ENCODE peak calls at places on chromosomes 4 and X, in eight cellular contexts. F is endothelial cell, S is lower leg skin, K is AG10803, H is AG04450, C is NB4, B is HepG2, O is MCF 10A. Z is an unnamed sample.

GRCh38 chrX:84467898-84468297 is 34.4 kb downstream of the HDX start:
- DNase-seq in F (no peak), S (no peak), K (no peak), H (no peak), C (no peak), B (no peak), O (no peak), Z (no peak)

GRCh38 chr4:87150498-87151261 is 69.7 kb downstream of the KLHL8 start:
- DNase-seq in F (peak; percentile 66), S (peak; percentile 71), K (peak; percentile 69), H (peak; percentile 32), C (peak; percentile 79), B (peak; percentile 70), O (peak; percentile 85), Z (peak; percentile 48)

GRCh38 chrX:39309018-39309620 is 507.9 kb downstream of the MID1IP1 start:
- DNase-seq in F (no peak), S (no peak), K (peak; percentile 3), H (no peak), C (peak; percentile 25), B (no peak), O (peak; percentile 25), Z (no peak)

GRCh38 chr4:151418385-151418784 is 9.4 kb downstream of the FHIP1A start:
- DNase-seq in F (no peak), S (no peak), K (peak; percentile 79), H (no peak), C (no peak), B (peak; percentile 75), O (peak; percentile 86), Z (peak; percentile 10)

GRCh38 chrX:75746891-75747639 is 38.0 kb downstream of the MAGEE2 start:
- DNase-seq in F (peak; percentile 37), S (no peak), K (peak; percentile 15), H (no peak), C (peak; percentile 25), B (peak; percentile 1), O (peak; percentile 9), Z (peak; percentile 24)

GRCh38 chr4:121182296-121182695 is 18.2 kb upstream of the TNIP3 start:
- DNase-seq in F (no peak), S (no peak), K (peak; percentile 55), H (no peak), C (peak; percentile 71), B (no peak), O (no peak), Z (no peak)

GRCh38 chrX:46710927-46711623 is 47.8 kb downstream of the SLC9A7 start:
- DNase-seq in F (no peak), S (no peak), K (no peak), H (no peak), C (no peak), B (no peak), O (no peak), Z (peak; percentile 7)

GRCh38 chr4:96347582-96347981 is 507.7 kb downstream of the PDHA2 start:
- DNase-seq in F (no peak), S (no peak), K (no peak), H (no peak), C (no peak), B (no peak), O (no peak), Z (no peak)

DNA sequence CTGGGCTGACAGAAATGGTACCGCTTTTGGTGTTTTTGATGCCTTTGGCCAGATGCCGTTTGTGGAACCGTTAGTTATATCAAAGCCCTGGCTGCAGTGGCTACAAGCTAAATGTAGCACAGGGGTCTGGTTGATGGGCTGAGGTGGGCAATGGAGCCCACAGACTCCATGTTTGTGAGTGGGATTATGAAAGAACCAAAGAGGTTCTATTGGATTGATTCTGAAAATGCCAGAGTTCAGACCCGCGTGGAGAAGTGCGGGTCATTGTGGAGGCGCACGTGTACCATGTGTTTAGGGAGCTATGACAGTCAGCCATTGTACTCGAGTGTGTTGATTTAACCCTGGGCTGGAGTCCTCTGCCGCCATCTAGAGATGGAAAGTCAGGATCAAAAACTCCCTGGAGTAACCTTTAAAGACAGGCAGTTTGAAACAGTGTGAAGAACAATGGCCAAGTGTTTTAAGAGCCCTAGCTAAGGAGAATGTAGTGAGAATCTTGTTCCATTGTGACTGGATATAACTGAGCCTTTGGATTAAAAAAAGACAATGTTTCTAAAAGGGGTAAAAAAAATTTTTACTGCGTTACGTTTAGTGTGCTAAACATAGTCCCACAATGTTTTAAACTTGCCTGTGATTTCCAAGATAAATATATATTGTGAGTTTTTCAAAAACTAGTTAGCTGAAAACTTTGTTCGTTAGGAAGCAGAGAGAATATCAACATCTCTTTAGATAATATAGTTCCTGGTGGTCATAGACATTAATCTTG is 12.7 kb downstream of the ART3 start:
- DNase-seq in F (peak; percentile 64), S (peak; percentile 24), K (peak; percentile 40), H (peak; percentile 7), C (peak; percentile 81), B (peak; percentile 86), O (peak; percentile 83), Z (peak; percentile 54)
- TF ChIP-seq CTCF in F (no peak), S (no peak), K (peak; percentile 69), H (peak; percentile 77), C (peak; percentile 72), B (peak; percentile 81), O (peak; percentile 35), Z (no peak)

DNA sequence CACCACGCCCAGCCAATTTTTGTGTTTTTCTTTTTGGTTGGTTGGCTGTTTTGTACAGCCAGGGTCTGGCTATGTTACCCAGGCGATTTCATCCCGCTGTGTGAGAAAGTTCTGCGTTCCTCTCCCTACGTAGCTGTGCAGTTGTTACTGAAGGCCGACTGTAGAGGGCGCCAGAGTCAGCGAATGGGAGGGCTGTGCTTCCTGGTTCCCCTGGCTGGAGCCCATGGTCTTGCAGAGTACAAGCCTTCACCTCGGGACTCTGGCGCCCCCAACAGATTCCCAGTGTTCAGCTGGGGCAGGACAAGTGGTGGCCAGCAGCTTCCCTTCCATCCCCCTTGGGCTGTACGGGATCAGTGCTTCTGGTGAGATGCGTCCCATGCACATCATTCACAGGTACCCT is 5.6 kb upstream of the CT45A1 start:
- DNase-seq in F (peak; percentile 58), S (no peak), K (no peak), H (no peak), C (peak; percentile 61), B (peak; percentile 31), O (peak; percentile 45), Z (peak; percentile 9)
- TF ChIP-seq CTCF in F (peak; percentile 46), S (no peak), K (no peak), H (peak; percentile 15), C (peak; percentile 62), B (peak; percentile 60), O (peak; percentile 25), Z (no peak)

GRCh38 chrX:109485470-109486340 is 3.8 kb upstream of the GUCY2F start:
- DNase-seq in F (peak; percentile 51), S (peak; percentile 44), K (peak; percentile 59), H (peak; percentile 33), C (peak; percentile 72), B (peak; percentile 47), O (peak; percentile 76), Z (peak; percentile 50)

GRCh38 chrX:109489174-109489573 is 7.3 kb upstream of the GUCY2F start:
- DNase-seq in F (no peak), S (no peak), K (no peak), H (no peak), C (no peak), B (no peak), O (no peak), Z (no peak)

GRCh38 chrX:109481986-109482385 is at the start of gene GUCY2F:
- DNase-seq in F (no peak), S (no peak), K (no peak), H (no peak), C (no peak), B (no peak), O (no peak), Z (no peak)

GRCh38 chrX:109487640-109488039 is 5.8 kb upstream of the GUCY2F start:
- DNase-seq in F (no peak), S (no peak), K (no peak), H (no peak), C (peak; percentile 36), B (no peak), O (no peak), Z (no peak)

DNA sequence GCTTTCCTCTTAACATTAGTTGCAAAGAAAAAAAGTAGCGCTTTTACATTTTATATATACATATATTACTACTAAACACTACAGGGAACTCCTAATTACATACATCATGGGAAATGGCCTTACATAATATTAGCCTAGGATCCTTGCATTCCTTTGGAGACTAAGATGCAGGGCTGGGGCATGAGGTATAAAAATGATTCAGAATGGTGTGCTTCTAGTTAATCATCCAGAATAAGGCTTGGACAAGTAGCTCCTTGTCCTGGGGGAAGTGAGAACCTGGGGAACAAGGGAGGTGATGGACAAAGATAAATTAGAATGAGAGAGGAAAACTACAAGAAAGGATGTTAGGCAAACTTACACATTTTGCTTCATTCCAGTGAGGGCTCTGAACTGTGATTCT is 3.0 kb upstream of the GUCY2F start:
- DNase-seq in F (no peak), S (no peak), K (no peak), H (no peak), C (no peak), B (no peak), O (no peak), Z (no peak)
- TF ChIP-seq CTCF in F (no peak), S (no peak), K (no peak), H (no peak), C (no peak), B (no peak), O (no peak), Z (no peak)

DNA sequence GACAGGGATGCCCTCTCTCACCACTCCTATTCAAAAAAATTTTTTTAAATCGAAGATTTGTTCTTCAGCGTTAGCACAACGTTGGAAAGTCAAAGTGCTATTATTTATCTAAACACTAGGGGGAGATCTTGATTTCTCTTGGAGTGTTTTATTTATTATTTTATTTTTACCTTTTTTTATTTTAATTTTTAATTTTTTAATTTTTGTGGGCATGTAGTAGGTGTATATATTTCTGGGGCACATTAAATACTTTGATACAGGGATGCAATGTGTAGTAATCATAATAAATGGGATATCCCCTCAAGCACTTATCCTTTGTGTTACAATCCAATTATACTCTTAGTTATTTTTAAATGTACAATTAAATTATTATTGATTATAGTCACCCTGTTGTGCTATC is 37.4 kb upstream of the SLC10A4 start:
- DNase-seq in F (no peak), S (no peak), K (peak; percentile 15), H (no peak), C (no peak), B (no peak), O (peak; percentile 17), Z (no peak)
- TF ChIP-seq CTCF in F (peak; percentile 91), S (no peak), K (peak; percentile 62), H (peak; percentile 50), C (peak; percentile 23), B (no peak), O (peak; percentile 50), Z (no peak)

DNA sequence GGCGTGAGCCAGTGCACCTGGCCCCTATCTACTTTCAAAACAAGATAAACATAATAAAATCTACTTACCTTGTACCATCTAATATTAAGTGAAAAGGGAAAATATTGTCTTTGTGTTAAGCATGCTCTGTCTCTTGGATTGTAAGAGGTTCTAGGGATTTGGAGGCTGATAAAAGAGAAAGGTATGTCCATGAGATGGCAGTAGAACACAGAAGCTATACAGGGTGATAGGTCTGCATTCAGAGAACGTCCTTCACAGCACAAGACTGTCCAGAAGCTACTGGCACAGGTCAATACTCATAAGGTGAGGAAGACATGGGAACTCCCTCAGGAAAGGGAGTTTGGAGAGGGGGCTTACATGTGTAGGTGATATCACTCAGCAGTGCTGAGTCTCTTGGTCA is 135.5 kb downstream of the TMEM47 start:
- DNase-seq in F (no peak), S (no peak), K (no peak), H (no peak), C (peak; percentile 3), B (no peak), O (peak; percentile 22), Z (no peak)
- TF ChIP-seq CTCF in F (no peak), S (no peak), K (no peak), H (no peak), C (no peak), B (no peak), O (no peak), Z (no peak)

Z was measured in Calu3.